ENCODE peak calls at places on chromosome 14, in four cellular contexts. C is choroid plexus epithelial cell, B is cardiac muscle cell, Z is GM12865. W is an unnamed sample.

GRCh38 chr14:52551696-52552062 is 626 bp downstream of the TXNDC16 start:
- DNase-seq in Z (peak), C (peak), B (peak), W (no peak)

GRCh38 chr14:91117960-91118359 is 4.1 kb downstream of the DGLUCY start:
- DNase-seq in Z (no peak), B (no peak), C (no peak), W (no peak)

GRCh38 chr14:61556455-61556854 is 138.9 kb upstream of the HIF1A start:
- DNase-seq in Z (no peak), B (no peak), C (no peak), W (no peak)

GRCh38 chr14:53304726-53305381 is 151.7 kb upstream of the DDHD1 start:
- DNase-seq in Z (no peak), B (no peak), C (peak), W (no peak)

GRCh38 chr14:101177301-101178055 is 274.0 kb upstream of the RTL1 start:
- DNase-seq in Z (no peak), C (no peak), B (no peak), W (peak)

GRCh38 chr14:103897075-103897947 is 30.9 kb upstream of the TDRD9 start:
- DNase-seq in B (no peak), C (no peak), Z (no peak), W (no peak)

GRCh38 chr14:35351897-35352273 is 52.7 kb downstream of the NFKBIA start:
- DNase-seq in Z (no peak), B (no peak), C (no peak), W (no peak)

GRCh38 chr14:73833530-73834257 is 17.9 kb upstream of the PTGR2 start:
- DNase-seq in B (peak), C (no peak), Z (no peak), W (no peak)

GRCh38 chr14:79516009-79516408 is 695.3 kb downstream of the DIO2 start:
- DNase-seq in C (no peak), B (no peak), Z (no peak), W (no peak)

GRCh38 chr14:51188566-51189185 is 51.4 kb upstream of the TMX1 start:
- DNase-seq in Z (no peak), C (peak), B (no peak), W (no peak)

GRCh38 chr14:72543325-72543724 is 350.6 kb downstream of the DPF3 start:
- DNase-seq in C (peak), B (no peak), Z (no peak), W (no peak)

GRCh38 chr14:103313704-103314103 is 20.3 kb upstream of the EIF5 start:
- DNase-seq in Z (no peak), B (no peak), C (no peak), W (peak)

GRCh38 chr14:52694761-52695480 is 437 bp downstream of the ERO1A start:
- DNase-seq in Z (peak), C (peak), B (peak), W (peak)

GRCh38 chr14:71646518-71646917 is 285.7 kb upstream of the RGS6 start:
- DNase-seq in Z (no peak), C (no peak), B (no peak), W (no peak)

GRCh38 chr14:67186789-67187188 is 2.5 kb upstream of the GARIN2 start:
- DNase-seq in B (no peak), Z (peak), C (peak), W (no peak)

GRCh38 chr14:50871223-50871622 is 630 bp upstream of the ABHD12B start:
- DNase-seq in C (no peak), B (no peak), Z (no peak), W (no peak)

GRCh38 chr14:52583544-52583943 is 30.9 kb downstream of the GPR137C start:
- DNase-seq in Z (no peak), B (no peak), C (no peak), W (no peak)

GRCh38 chr14:74462993-74463392 is 30.1 kb downstream of the NPC2 start:
- DNase-seq in Z (no peak), C (no peak), B (no peak), W (no peak)

GRCh38 chr14:81169711-81170103 is 51.1 kb downstream of the GTF2A1 start:
- DNase-seq in B (peak), C (peak), Z (peak), W (peak)

GRCh38 chr14:103286460-103286859 is 47.6 kb upstream of the EIF5 start:
- DNase-seq in B (no peak), C (no peak), Z (no peak), W (no peak)

GRCh38 chr14:75069811-75070145 is 337 bp downstream of the ZC2HC1C start:
- DNase-seq in Z (no peak), B (peak), C (no peak), W (no peak)

GRCh38 chr14:81559385-81559784 is 25.7 kb upstream of the SEL1L start:
- DNase-seq in C (no peak), B (no peak), Z (no peak), W (no peak)

GRCh38 chr14:56918849-56919574 is 108.7 kb upstream of the OTX2 start:
- DNase-seq in C (no peak), B (no peak), Z (no peak), W (no peak)

GRCh38 chr14:63952053-63952932 is 99.5 kb downstream of the SYNE2 start:
- DNase-seq in C (no peak), B (no peak), Z (no peak), W (no peak)

GRCh38 chr14:61394542-61394941 is 73.2 kb downstream of the PRKCH start:
- DNase-seq in B (no peak), Z (no peak), C (no peak), W (no peak)

GRCh38 chr14:34766611-34767010 is 52.2 kb upstream of the CFL2 start:
- DNase-seq in B (no peak), Z (no peak), C (peak), W (no peak)

GRCh38 chr14:74712499-74713394 is at the start of the genes AREL1 and FCF1:
- DNase-seq in B (peak), Z (peak), C (peak), W (peak)

GRCh38 chr14:31930493-31931225 is 146.4 kb upstream of the ARHGAP5 start:
- DNase-seq in C (peak), B (no peak), Z (no peak), W (no peak)

GRCh38 chr14:68367444-68368014 is 425.3 kb downstream of the ZFP36L1 start:
- DNase-seq in B (no peak), C (no peak), Z (peak), W (no peak)

GRCh38 chr14:68368850-68369249 is 424.0 kb downstream of the ZFP36L1 start:
- DNase-seq in B (no peak), Z (peak), C (no peak), W (no peak)

GRCh38 chr14:68372363-68372762 is 420.5 kb downstream of the ZFP36L1 start:
- DNase-seq in B (no peak), Z (no peak), C (no peak), W (no peak)

GRCh38 chr14:68366656-68367055 is 426.2 kb downstream of the ZFP36L1 start:
- DNase-seq in Z (no peak), C (no peak), B (no peak), W (no peak)

DNA sequence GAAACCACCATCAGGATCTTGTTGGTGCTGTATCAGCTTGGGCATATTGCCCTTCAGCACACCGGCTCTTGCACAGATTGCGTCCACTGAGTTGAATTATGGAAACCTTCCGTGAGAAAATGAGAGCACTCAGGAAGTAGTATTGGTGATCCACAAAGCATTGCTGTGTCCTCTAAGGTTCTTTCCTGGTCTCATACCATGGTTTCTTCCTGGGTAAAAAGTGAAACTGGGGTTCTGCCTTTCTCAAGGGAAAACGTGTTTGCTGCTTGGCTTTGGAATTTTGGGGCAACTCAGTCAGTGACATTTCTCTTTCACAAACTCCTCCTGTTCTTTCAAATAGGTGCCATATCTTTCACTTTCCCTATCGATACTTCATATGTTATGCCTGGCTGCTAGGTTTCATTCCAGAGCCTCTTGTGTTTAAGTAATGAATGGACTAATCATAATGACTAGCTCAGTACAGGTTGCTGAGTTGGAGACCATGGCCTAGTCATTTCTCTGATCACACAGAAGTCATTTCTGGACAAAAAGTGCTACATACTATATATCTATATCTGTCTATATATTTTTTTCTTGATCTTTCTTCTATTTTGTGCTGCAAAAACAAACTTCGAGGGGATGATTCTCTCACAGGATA is 423.5 kb downstream of the ZFP36L1 start:
- DNase-seq in B (no peak), C (no peak), Z (peak), W (no peak)
- H3K4me3 ChIP-seq in B (no peak), C (no peak), Z (peak), W (no peak)

DNA sequence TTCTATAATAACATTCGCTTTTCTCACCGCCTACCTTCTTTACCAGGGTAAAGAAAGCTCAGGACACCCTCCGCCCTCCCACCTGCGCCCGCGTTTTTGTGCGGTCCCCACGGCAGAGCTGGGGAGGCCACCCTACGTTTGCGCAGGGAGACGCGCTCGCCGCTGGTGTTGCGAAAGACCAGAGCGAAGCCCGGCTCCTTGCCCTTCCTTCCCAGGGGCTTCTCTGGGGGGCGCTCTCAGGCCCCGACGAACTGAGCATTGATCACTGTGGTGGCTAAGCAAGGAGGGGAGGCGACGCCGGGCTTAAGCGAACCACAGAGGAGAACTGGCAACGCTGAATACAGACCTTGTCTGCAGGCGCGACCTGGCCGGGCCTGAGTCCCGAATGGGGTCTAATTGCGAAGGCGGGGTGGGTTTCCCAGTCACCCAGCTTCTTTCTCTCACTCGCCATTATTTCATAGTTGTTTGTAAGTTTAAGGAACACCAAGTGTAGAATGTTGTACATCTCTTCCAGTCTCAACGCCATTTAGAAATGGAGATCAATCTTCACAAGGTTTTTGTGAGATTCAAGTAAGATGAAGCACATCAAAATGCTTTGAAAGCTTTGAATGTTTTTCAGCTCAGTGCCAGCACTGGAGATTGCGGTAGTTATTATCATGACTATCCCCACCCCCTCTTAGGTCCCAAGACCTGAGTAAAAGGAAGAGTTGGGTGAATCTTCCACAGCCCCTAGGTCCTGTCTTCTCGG is 1.7 kb upstream of the NKX2-1 start:
- DNase-seq in Z (no peak), B (no peak), C (no peak), W (no peak)
- H3K4me3 ChIP-seq in Z (no peak), B (no peak), C (no peak), W (peak)

DNA sequence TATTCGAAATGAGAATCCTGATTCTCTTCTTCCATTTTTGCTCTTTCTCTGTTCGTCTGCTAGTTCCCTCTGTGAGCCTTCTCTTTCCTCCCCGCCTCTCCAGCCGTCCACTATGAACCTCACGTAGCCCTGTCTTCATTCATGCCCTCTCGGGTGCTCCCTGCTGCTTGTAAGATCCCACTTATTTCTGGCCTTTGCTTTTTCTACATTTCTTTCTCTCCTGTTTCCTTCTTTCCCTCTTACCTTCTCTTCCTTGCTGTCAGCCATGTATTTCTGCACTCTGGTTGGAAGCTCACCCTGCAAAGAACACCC is 85.9 kb downstream of the SAMD4A start:
- DNase-seq in Z (no peak), B (no peak), C (no peak), W (no peak)
- H3K4me3 ChIP-seq in Z (no peak), B (no peak), C (peak), W (no peak)

GRCh38 chr14:60093606-60094005 is 1.9 kb downstream of the PCNX4 start:
- DNase-seq in B (no peak), C (peak), Z (no peak), W (no peak)
- H3K4me3 ChIP-seq in B (peak), C (peak), Z (peak), W (no peak)

GRCh38 chr14:76551906-76552305 is 176.0 kb downstream of the ESRRB start:
- DNase-seq in Z (peak), B (no peak), C (no peak), W (no peak)
- H3K4me3 ChIP-seq in Z (no peak), B (no peak), C (no peak), W (no peak)

GRCh38 chr14:89372156-89372555 is 44.9 kb downstream of the FOXN3 start:
- DNase-seq in B (no peak), C (peak), Z (no peak), W (no peak)
- H3K4me3 ChIP-seq in B (no peak), C (no peak), Z (no peak), W (no peak)

DNA sequence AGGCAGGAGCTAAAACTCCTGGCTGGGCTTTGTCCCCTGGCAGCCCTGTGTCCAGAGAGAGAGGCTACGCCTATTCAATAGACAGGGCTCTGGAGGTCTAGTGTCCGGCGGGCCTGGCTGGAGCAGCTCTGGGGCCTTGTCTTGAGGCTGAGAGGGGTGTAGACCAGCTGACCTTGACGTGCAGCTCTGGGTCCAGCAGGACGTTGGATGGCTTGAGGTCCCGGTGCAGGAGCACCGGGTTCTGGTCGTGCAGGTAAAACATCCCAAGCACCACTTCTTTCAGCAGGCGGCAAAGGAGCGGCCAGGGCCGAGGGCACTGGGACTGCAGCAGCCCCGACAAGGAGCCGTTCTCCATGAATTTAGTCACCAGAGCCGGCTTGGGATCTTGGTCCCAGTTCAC is 948 bp downstream of the RIPK3 start:
- DNase-seq in C (no peak), Z (no peak), B (no peak), W (no peak)
- H3K4me3 ChIP-seq in C (no peak), Z (peak), B (no peak), W (no peak)

DNA sequence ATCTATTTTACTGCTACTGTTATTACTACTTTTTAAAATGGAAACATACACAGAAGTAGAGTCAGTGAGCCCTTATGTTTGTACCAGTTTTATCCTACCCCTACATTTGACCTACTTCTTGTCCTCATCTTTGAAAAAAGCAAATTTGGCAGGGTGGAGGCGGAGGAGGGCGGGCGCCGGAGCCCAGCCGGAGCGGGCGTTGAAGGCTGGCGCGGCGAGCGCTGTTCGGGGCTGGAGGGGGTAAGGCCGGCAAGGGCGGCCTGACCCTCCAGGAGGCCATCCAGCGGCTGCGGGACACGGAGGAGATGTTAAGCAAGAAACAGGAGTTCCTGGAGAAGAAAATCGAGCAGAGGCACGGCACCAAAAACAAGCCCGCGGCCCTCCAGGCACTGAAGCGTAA is 27.2 kb downstream of the FBXO34 start:
- DNase-seq in Z (no peak), B (no peak), C (no peak), W (no peak)
- H3K4me3 ChIP-seq in Z (no peak), B (no peak), C (no peak), W (no peak)

DNA sequence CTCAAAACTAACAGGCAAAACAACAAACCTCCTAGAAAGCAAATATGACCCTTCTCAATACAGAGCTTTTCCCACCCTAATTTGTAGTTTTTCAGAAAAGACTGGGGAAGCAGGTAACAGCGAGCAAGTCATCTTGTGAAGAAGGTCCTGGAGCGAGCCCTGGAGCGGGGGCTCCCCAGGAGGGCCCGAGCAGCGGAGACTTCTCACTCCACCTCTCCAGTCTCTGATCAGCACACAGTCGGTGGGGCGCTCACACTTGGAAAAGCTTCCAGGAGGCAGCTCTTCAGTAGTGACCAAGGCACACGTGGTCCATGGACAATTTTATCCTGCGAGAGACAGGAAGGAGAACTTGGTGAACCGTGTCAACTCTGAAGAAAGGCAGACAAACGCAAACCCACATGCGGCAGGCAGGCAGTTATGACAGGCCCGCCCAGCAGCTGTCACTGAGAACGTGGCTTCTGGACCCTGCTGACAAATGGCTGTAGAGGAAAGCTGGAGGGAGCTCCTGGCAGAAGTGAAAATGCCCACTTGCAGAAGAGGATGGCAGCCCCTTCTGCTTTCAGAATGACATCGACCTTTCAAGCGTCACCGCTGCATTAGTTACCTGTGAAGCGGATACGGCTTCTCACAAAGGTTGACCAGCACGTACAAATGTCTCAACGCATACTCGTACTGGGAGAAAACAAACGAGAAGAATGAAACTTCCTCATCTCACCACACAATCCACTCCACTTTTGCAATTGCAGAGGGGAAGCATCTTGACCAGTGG is 44.2 kb downstream of the LGMN start:
- DNase-seq in Z (peak), C (no peak), B (no peak), W (peak)
- H3K4me3 ChIP-seq in Z (no peak), C (no peak), B (no peak), W (no peak)

W was measured in adrenal gland.